ENCODE peak calls at places on chromosomes 5 and 9, in eight cellular contexts. E, R, N, Q, I, P, W and Y are unnamed samples.
A peak's percentile ranks its signal among the peaks of the same experiment; 100 is the strongest.

GRCh38 chr5:172683696-172684464 is 42.8 kb downstream of the NEURL1B start:
- DNase-seq in W (no peak), P (no peak), I (no peak), Q (peak; percentile 32), N (no peak), E (no peak), R (no peak), Y (no peak)

GRCh38 chr9:123281659-123282342 is 13.4 kb upstream of the STRBP start:
- DNase-seq in P (no peak), W (no peak), I (no peak), Q (no peak), N (no peak), E (no peak), R (no peak), Y (no peak)

GRCh38 chr5:138752341-138752950 is 779 bp upstream of the CTNNA1 start:
- DNase-seq in R (no peak), Q (no peak), P (peak; percentile 21), N (no peak), I (no peak), W (peak; percentile 7), E (peak; percentile 54), Y (peak; percentile 33)

GRCh38 chr5:74579215-74579614 is 61.3 kb downstream of the ENC1 start:
- DNase-seq in P (no peak), E (no peak), R (no peak), I (no peak), N (no peak), W (no peak), Q (peak; percentile 33), Y (no peak)

GRCh38 chr9:101366038-101366756 is 18.6 kb downstream of the BAAT start:
- DNase-seq in I (no peak), R (no peak), P (no peak), W (no peak), N (peak; percentile 41), E (peak; percentile 68), Q (no peak), Y (peak; percentile 18)

GRCh38 chr5:158676642-158677489 is 422.9 kb downstream of the EBF1 start:
- DNase-seq in P (no peak), R (no peak), N (no peak), E (no peak), I (no peak), W (no peak), Q (no peak), Y (no peak)

GRCh38 chr9:128116104-128117083 is 11.1 kb downstream of the PTGES2 start:
- DNase-seq in E (no peak), N (no peak), P (peak; percentile 18), R (no peak), I (no peak), W (no peak), Q (no peak), Y (no peak)

GRCh38 chr9:5560439-5560838 is 50.1 kb downstream of the PDCD1LG2 start:
- DNase-seq in E (no peak), I (no peak), Q (no peak), R (no peak), N (no peak), P (no peak), W (no peak), Y (no peak)

GRCh38 chr9:71592400-71592799 is 175.9 kb downstream of the CEMIP2 start:
- DNase-seq in Q (no peak), I (no peak), N (peak; percentile 26), P (no peak), E (peak; percentile 43), R (peak; percentile 3), W (no peak), Y (no peak)

GRCh38 chr5:52989025-52989780 is at the start of gene ITGA2:
- DNase-seq in W (peak; percentile 5), Q (no peak), N (peak; percentile 31), P (peak; percentile 44), R (peak; percentile 40), I (peak; percentile 64), E (peak; percentile 76), Y (peak; percentile 33)

GRCh38 chr5:34924462-34924765 is 4.9 kb upstream of the DNAJC21 start:
- DNase-seq in P (no peak), N (no peak), I (no peak), Q (no peak), W (no peak), R (no peak), E (no peak), Y (no peak)